ENCODE peak calls at places on chromosome 6, in eight cellular contexts. Q is fibroblast of the aortic adventitia, E is NCI-H1930, A is tibial nerve, Z is aorta, Y is left colon, K is NCI-H774, R is HepG2. V is an unnamed sample.

GRCh38 chr6:42010185-42010872 is 40.0 kb upstream of the TAF8 start:
- DNase-seq in K (peak), Z (no peak), R (no peak), A (no peak), Q (no peak), Y (no peak), E (no peak), V (no peak)

GRCh38 chr6:148251286-148251685 is 91.4 kb upstream of the SASH1 start:
- DNase-seq in K (no peak), E (peak), Y (no peak), Q (peak), A (no peak), Z (no peak), R (peak), V (no peak)

GRCh38 chr6:163599136-163599535 is 184.6 kb downstream of the QKI start:
- DNase-seq in A (no peak), Q (no peak), Y (no peak), Z (no peak), E (no peak), K (no peak), R (no peak), V (no peak)

GRCh38 chr6:168089186-168090063 is 10.4 kb upstream of the FRMD1 start:
- DNase-seq in K (peak), E (no peak), Q (no peak), A (no peak), R (no peak), Y (no peak), Z (no peak), V (peak)

GRCh38 chr6:70412797-70413113 is 553 bp upstream of the FAM135A start:
- DNase-seq in K (no peak), Z (no peak), R (no peak), Q (no peak), E (no peak), A (no peak), Y (no peak), V (no peak)

GRCh38 chr6:10082385-10082784 is 332.5 kb downstream of the TFAP2A start:
- DNase-seq in E (no peak), Q (no peak), A (no peak), Z (no peak), R (no peak), Y (no peak), K (no peak), V (no peak)

GRCh38 chr6:159008656-159009288 is 8.8 kb upstream of the RSPH3 start:
- DNase-seq in Z (no peak), Y (no peak), Q (peak), K (peak), R (peak), A (no peak), E (peak), V (no peak)

GRCh38 chr6:56692586-56693245 is 50.0 kb upstream of the DST start:
- DNase-seq in R (peak), E (no peak), Z (no peak), A (no peak), Q (peak), Y (no peak), K (no peak), V (no peak)